ENCODE peak calls at places on chromosomes 13 and 19, in nine cellular contexts. Y is B cell; D is activated T-helper 1 cell treated with anti-CD3 and anti-CD28 coated beads, Interleukin-12 subunit alpha, Interleukin-12 subunit beta, Interleukin-2, Interleukin-4 antibody, amounts not matched to agents 30 ng/mL and 10 ng/mL and 1 ng/mL, durations not matched to agents 14 hours and 24 hours and 36 hours; W is lower lobe of right lung; Q is M059J; M is activated naive CD4-positive, alpha-beta T cell treated with anti-CD3 and anti-CD28 coated beads for 36 hours; S is stimulated activated CD4-positive, alpha-beta T cell treated with anti-CD3 and anti-CD28 coated beads, Interleukin-15, amount 100 ng/mL, for 1 hour; H is renal cortical epithelial cell; E is NCI-H1092. F is an unnamed sample.

GRCh38 chr19:10809693-10810285 is 26.2 kb downstream of the TMED1 start:
- DNase-seq in Y (no peak), D (no peak), W (no peak), Q (no peak), M (no peak), S (no peak), H (no peak), E (no peak), F (no peak)

GRCh38 chr13:77533875-77534788 is 1.4 kb upstream of the SCEL start:
- DNase-seq in Y (no peak), D (no peak), W (no peak), Q (no peak), M (no peak), S (no peak), H (peak), E (no peak), F (no peak)

GRCh38 chr13:94435604-94436226 is 43.8 kb downstream of the DCT start:
- DNase-seq in Y (no peak), D (no peak), W (no peak), Q (peak), M (no peak), S (no peak), H (peak), E (peak), F (peak)

GRCh38 chr19:3120611-3121231 is 15.1 kb upstream of the GNA15 start:
- DNase-seq in Y (no peak), D (no peak), W (no peak), Q (no peak), M (no peak), S (no peak), H (no peak), E (no peak), F (no peak)

GRCh38 chr13:106596287-106596937 is 28.5 kb upstream of the ARGLU1 start:
- DNase-seq in Y (no peak), D (no peak), W (no peak), Q (no peak), M (no peak), S (no peak), H (no peak), E (no peak), F (no peak)

GRCh38 chr13:44438234-44438579 is 64.6 kb downstream of the SERP2 start:
- DNase-seq in Y (no peak), D (no peak), W (no peak), Q (no peak), M (no peak), S (no peak), H (no peak), E (no peak), F (no peak)

GRCh38 chr19:10173527-10173926 is 21.2 kb downstream of the DNMT1 start:
- DNase-seq in Y (no peak), D (no peak), W (no peak), Q (peak), M (no peak), S (no peak), H (peak), E (no peak), F (no peak)

GRCh38 chr19:35299523-35300339 is 7.8 kb downstream of the MAG start:
- DNase-seq in Y (no peak), D (no peak), W (no peak), Q (no peak), M (no peak), S (no peak), H (no peak), E (no peak), F (no peak)